ENCODE peak calls at places on chromosomes 2 and 18, in eight cellular contexts. R is glutamatergic neuron; L is AG04450; E is NCI-H1105 treated with DMSO at 0.1 percent for 48 hours; F is naive thymus-derived CD4-positive, alpha-beta T cell; H is hepatocyte; D is GM23248; P is stimulated activated CD4-positive, alpha-beta T cell treated with anti-CD3 and anti-CD28 coated beads, Interleukin-4, amount 100 ng/mL, for 48 hours. G is an unnamed sample.

GRCh38 chr2:66822186-66822585 is 387.3 kb downstream of the MEIS1 start:
- DNase-seq in L (no peak), H (no peak), E (no peak), D (no peak), P (no peak), F (no peak), R (no peak), G (no peak)

GRCh38 chr2:84971799-84972790 is 1.1 kb downstream of the KCMF1 start:
- DNase-seq in D (peak), H (peak), P (peak), E (peak), F (peak), L (no peak), R (peak), G (peak)

GRCh38 chr18:37321578-37322496 is 243.8 kb downstream of the CELF4 start:
- DNase-seq in L (no peak), R (no peak), P (no peak), E (no peak), F (no peak), D (no peak), H (no peak), G (no peak)

GRCh38 chr2:77954931-77955330 is 432.8 kb upstream of the LRRTM4 start:
- DNase-seq in H (no peak), D (no peak), L (no peak), P (no peak), R (no peak), F (no peak), E (no peak), G (no peak)

GRCh38 chr2:82023710-82024109 is 1719.2 kb upstream of the LRRTM1 start:
- DNase-seq in L (no peak), F (no peak), H (peak), D (no peak), R (peak), P (no peak), E (no peak), G (no peak)

GRCh38 chr18:76859474-76860339 is 37.4 kb downstream of the ZNF236 start:
- DNase-seq in D (no peak), E (no peak), L (no peak), H (no peak), F (peak), P (peak), R (no peak), G (no peak)

GRCh38 chr2:218895326-218895725 is 14.7 kb downstream of the WNT10A start:
- DNase-seq in D (no peak), L (no peak), E (no peak), H (peak), R (no peak), P (no peak), F (no peak), G (no peak)

GRCh38 chr2:121498731-121499130 is 31.9 kb upstream of the RNU4ATAC start:
- DNase-seq in H (no peak), R (no peak), E (no peak), L (no peak), D (no peak), P (no peak), F (no peak), G (no peak)

GRCh38 chr2:60735496-60736250 is 20.4 kb upstream of the PAPOLG start:
- DNase-seq in F (peak), L (no peak), D (peak), E (peak), P (no peak), R (peak), H (peak), G (peak)

GRCh38 chr2:237096911-237097310 is 11.2 kb downstream of the COPS8 start:
- DNase-seq in F (no peak), D (peak), H (no peak), R (no peak), P (no peak), L (peak), E (no peak), G (no peak)

GRCh38 chr2:27356056-27356381 is 545 bp downstream of the GTF3C2 start:
- DNase-seq in H (peak), P (no peak), L (no peak), E (no peak), D (peak), R (peak), F (no peak), G (peak)

GRCh38 chr18:34971313-34971712 is 69.9 kb upstream of the MAPRE2 start:
- DNase-seq in P (no peak), F (no peak), R (no peak), E (no peak), H (no peak), L (no peak), D (peak), G (no peak)

GRCh38 chr2:43611987-43612894 is 16.4 kb upstream of the THADA start:
- DNase-seq in H (peak), F (peak), P (peak), D (peak), L (no peak), R (peak), E (peak), G (peak)

GRCh38 chr2:180971811-180972210 is 8.6 kb upstream of the UBE2E3 start:
- DNase-seq in H (no peak), D (no peak), P (no peak), L (no peak), F (no peak), R (no peak), E (no peak), G (no peak)

GRCh38 chr2:64626963-64627760 is 26.6 kb downstream of the SERTAD2 start:
- DNase-seq in R (peak), H (no peak), F (no peak), E (no peak), P (no peak), L (no peak), D (no peak), G (peak)

GRCh38 chr2:136017786-136018185 is 32.4 kb upstream of the DARS1 start:
- DNase-seq in L (no peak), D (no peak), H (no peak), P (no peak), F (no peak), R (no peak), E (no peak), G (no peak)

GRCh38 chr2:100320547-100321180 is 1.6 kb downstream of the LONRF2 start:
- DNase-seq in D (no peak), H (peak), P (no peak), L (no peak), R (no peak), E (peak), F (no peak), G (no peak)

GRCh38 chr2:240397924-240398611 is 37.4 kb upstream of the GPC1 start:
- DNase-seq in H (no peak), P (no peak), D (no peak), L (no peak), E (no peak), R (no peak), F (no peak), G (no peak)

GRCh38 chr2:231665208-231665921 is 43.0 kb upstream of the PTMA start:
- DNase-seq in E (no peak), L (no peak), F (no peak), D (no peak), R (no peak), H (no peak), P (no peak), G (no peak)

GRCh38 chr2:145845923-145846322 is 1326.0 kb upstream of the ZEB2 start:
- DNase-seq in L (no peak), E (no peak), R (no peak), D (no peak), F (no peak), H (no peak), P (no peak), G (no peak)

GRCh38 chr2:39068290-39068689 is 52.6 kb downstream of the SOS1 start:
- DNase-seq in D (no peak), P (no peak), E (no peak), F (no peak), L (peak), H (no peak), R (no peak), G (no peak)

GRCh38 chr2:232411901-232412629 is 5.4 kb downstream of the ALPG start:
- DNase-seq in E (no peak), D (no peak), H (no peak), L (no peak), P (no peak), F (no peak), R (no peak), G (no peak)

GRCh38 chr2:236641051-236641450 is 71.4 kb downstream of the ACKR3 start:
- DNase-seq in E (no peak), P (no peak), L (no peak), H (no peak), R (no peak), D (no peak), F (no peak), G (no peak)

G was measured in A673.